ENCODE peak calls at places on chromosomes 16 and 17, in seven cellular contexts. Y, M, A, H, E, X and F are unnamed samples.

GRCh38 chr17:64741038-64741641 is 79.0 kb upstream of the SMURF2 start:
- DNase-seq in H (peak), X (no peak), A (no peak), E (no peak), M (peak), Y (no peak), F (no peak)

GRCh38 chr17:76353599-76354316 is at the start of gene PRPSAP1:
- DNase-seq in X (no peak), H (peak), A (peak), E (peak), Y (peak), M (peak), F (peak)

GRCh38 chr17:69325518-69326301 is 1.2 kb downstream of the ABCA5 start:
- DNase-seq in X (no peak), M (no peak), Y (no peak), E (no peak), A (no peak), H (no peak), F (no peak)

GRCh38 chr16:22123146-22123545 is 30.8 kb downstream of the VWA3A start:
- DNase-seq in M (no peak), H (no peak), Y (no peak), A (no peak), X (no peak), E (no peak), F (no peak)

GRCh38 chr16:53775821-53776431 is 72.0 kb downstream of the FTO start:
- DNase-seq in X (peak), Y (no peak), E (peak), M (peak), H (peak), A (no peak), F (no peak)

GRCh38 chr17:8611135-8611534 is 19.4 kb downstream of the MYH10 start:
- DNase-seq in A (no peak), H (peak), E (no peak), M (no peak), Y (no peak), X (no peak), F (no peak)

GRCh38 chr16:73131153-73131862 is 83.4 kb upstream of the ZFHX3 start:
- DNase-seq in H (no peak), E (no peak), Y (no peak), M (no peak), A (no peak), X (no peak), F (no peak)

GRCh38 chr16:17301593-17302135 is 169.1 kb downstream of the XYLT1 start:
- DNase-seq in M (no peak), A (no peak), X (no peak), Y (no peak), E (no peak), H (no peak), F (no peak)

GRCh38 chr17:78324391-78325075 is 35.3 kb downstream of the SOCS3 start:
- DNase-seq in M (peak), A (peak), H (peak), X (peak), Y (peak), E (peak), F (no peak)

GRCh38 chr17:65290616-65291015 is 153.4 kb downstream of the RGS9 start:
- DNase-seq in E (no peak), M (no peak), X (no peak), A (no peak), Y (no peak), H (no peak), F (no peak)

GRCh38 chr17:7588553-7589203 is 1.2 kb downstream of the SOX15 start:
- DNase-seq in A (no peak), M (no peak), E (no peak), Y (no peak), X (no peak), H (no peak), F (no peak)

GRCh38 chr16:65126845-65127624 is 5.2 kb upstream of the CDH11 start:
- DNase-seq in E (no peak), A (no peak), Y (no peak), H (no peak), X (no peak), M (no peak), F (no peak)
- TF ChIP-seq CTCF in E (peak), A (peak), Y (peak), H (peak), X (peak), M (no peak), F (peak)

DNA sequence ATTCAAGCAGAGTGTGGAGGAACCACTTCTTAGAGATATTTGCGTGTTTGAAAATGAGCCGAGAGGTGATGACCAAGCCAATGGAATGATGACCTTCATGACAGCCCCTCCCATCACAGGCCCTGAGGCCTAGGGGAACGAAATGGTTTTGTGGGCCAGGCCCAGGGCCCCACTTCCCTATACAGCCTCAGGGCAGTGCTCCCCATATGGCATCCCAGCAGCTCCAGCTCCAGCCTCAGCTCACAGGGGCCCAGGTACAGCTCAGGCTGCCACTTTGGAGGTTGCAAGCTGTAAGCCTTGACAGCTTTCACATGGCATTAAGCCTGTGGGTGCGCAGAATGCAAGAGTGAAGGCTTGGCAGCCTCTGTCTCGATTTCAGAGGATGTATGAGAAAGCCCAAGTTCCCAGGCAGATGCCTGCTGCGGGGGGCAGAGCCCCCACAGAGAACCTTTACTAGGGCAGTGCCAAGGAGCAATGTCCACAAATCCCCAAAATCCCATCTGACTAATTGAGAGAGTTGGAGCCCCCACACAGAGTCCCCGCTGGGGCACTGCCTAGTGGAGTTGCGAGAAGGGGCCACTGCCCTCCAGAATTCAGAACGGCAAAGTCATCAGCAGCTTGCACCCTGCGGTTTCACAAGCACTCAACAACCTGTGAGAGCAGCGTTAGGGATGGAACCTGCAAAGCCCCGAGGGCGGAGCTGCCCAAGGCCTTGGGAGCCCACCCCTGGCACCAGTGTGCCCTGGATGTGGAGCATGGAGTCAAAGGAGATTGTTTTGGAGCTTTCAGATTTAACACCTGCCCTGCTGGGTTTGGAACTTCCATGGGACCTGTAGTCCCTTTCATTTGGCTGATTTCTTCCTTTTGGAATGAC is 21.2 kb downstream of the CHMP6 start:
- DNase-seq in Y (no peak), H (no peak), A (no peak), M (no peak), X (no peak), E (no peak), F (no peak)
- TF ChIP-seq CTCF in Y (no peak), H (no peak), A (no peak), M (no peak), X (no peak), E (no peak), F (no peak)

DNA sequence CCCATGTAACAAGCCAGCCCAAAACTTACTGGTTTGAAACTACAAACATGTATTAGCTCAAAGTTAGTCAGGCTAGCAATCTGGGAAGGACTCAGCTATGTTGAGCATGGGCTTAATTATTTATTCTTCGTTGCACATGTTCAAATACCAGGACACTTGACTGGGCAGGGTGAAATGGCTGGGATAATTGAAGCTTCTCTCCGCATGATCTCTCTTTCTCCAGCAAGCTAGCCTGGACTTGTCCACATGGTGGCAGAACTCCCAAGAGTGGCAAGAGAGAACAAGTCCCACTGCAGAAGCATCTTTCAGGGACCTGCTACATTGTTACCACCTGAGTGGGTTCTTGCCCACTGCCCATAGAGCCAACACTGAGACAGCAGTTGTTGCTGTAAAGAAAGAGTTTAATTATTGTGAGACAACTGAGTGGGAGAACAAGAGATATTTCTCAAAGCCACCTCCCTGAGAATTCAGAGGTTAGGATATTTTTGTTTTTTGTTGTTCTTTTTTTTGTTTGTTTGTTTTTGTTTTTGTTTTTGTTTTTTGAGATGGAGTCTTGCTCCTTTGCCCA is 16.8 kb upstream of the ATF7IP2 start:
- DNase-seq in M (no peak), H (no peak), X (no peak), E (no peak), A (no peak), Y (no peak), F (no peak)
- TF ChIP-seq CTCF in M (no peak), H (no peak), X (peak), E (peak), A (no peak), Y (no peak), F (no peak)

GRCh38 chr17:17156107-17156506 is 50.0 kb downstream of the PLD6 start:
- DNase-seq in H (peak), M (peak), E (no peak), X (no peak), A (no peak), Y (no peak), F (no peak)

GRCh38 chr17:17154981-17155380 is 51.2 kb downstream of the PLD6 start:
- DNase-seq in A (no peak), M (no peak), Y (no peak), H (no peak), X (no peak), E (no peak), F (no peak)

GRCh38 chr17:17156511-17156910 is 49.6 kb downstream of the PLD6 start:
- DNase-seq in A (no peak), Y (no peak), X (no peak), M (no peak), E (no peak), H (peak), F (no peak)

GRCh38 chr17:17154556-17154955 is 51.6 kb downstream of the PLD6 start:
- DNase-seq in H (no peak), Y (no peak), M (no peak), E (no peak), X (no peak), A (no peak), F (no peak)

DNA sequence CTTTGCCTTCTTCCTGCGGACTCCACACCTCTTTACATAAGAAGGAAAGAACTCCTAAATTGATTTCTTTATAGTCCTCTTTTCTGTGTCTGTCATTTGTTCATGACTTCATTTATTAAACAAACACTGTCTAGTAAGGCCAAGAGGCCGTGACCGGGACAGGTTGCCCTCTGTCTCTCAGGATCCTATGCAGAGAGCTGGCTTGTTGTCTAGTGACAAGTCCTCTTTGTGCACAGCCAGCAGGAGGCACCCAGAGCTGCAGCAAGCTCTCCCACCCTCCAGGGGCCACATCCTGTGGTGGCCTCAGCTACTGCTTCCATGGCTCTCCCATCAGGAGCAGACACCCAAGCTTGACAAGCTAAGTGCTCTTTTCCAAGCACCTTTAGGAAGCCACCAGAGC is 50.6 kb downstream of the PLD6 start:
- DNase-seq in H (no peak), Y (no peak), M (no peak), X (no peak), E (no peak), A (no peak), F (no peak)
- TF ChIP-seq CTCF in H (no peak), Y (no peak), M (no peak), X (no peak), E (no peak), A (no peak), F (no peak)

DNA sequence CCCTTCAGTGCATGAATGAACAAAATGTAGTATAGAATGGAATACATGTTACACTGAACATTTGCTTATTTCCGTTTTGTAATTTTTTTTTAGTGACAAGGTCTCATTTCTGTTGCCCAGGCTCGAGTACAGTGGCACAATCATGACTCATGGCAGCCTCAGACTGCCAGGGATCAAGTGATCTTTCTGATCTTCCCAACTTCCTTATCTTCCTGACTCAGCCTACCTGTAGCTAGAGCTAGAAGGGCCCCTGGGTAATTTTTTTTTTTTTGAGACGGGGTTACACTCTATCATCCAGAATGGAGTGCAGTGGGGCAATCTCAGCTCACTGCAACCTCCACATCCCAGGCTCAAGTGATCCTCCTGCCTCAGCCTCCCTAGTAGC is 7.4 kb upstream of the SLX4 start:
- DNase-seq in E (no peak), A (no peak), X (no peak), Y (no peak), H (no peak), M (no peak), F (no peak)
- TF ChIP-seq CTCF in E (no peak), A (no peak), X (no peak), Y (no peak), H (no peak), M (no peak), F (no peak)

GRCh38 chr17:55411463-55411855 is 10.2 kb downstream of the MMD start:
- DNase-seq in M (no peak), X (no peak), H (no peak), E (no peak), Y (no peak), A (no peak), F (no peak)

GRCh38 chr17:55405600-55405999 is 16.0 kb downstream of the MMD start:
- DNase-seq in A (no peak), H (no peak), E (no peak), X (no peak), M (no peak), Y (no peak), F (no peak)

GRCh38 chr17:55410722-55411462 is 10.7 kb downstream of the MMD start:
- DNase-seq in Y (no peak), E (no peak), X (no peak), M (no peak), A (no peak), H (peak), F (no peak)

GRCh38 chr17:55407641-55408566 is 13.7 kb downstream of the MMD start:
- DNase-seq in M (no peak), E (no peak), A (no peak), X (no peak), H (no peak), Y (no peak), F (no peak)

GRCh38 chr17:55409030-55409800 is 12.4 kb downstream of the MMD start:
- DNase-seq in M (no peak), H (no peak), X (no peak), E (no peak), Y (no peak), A (no peak), F (no peak)
- TF ChIP-seq CTCF in M (no peak), H (no peak), X (no peak), E (no peak), Y (no peak), A (no peak), F (no peak)

DNA sequence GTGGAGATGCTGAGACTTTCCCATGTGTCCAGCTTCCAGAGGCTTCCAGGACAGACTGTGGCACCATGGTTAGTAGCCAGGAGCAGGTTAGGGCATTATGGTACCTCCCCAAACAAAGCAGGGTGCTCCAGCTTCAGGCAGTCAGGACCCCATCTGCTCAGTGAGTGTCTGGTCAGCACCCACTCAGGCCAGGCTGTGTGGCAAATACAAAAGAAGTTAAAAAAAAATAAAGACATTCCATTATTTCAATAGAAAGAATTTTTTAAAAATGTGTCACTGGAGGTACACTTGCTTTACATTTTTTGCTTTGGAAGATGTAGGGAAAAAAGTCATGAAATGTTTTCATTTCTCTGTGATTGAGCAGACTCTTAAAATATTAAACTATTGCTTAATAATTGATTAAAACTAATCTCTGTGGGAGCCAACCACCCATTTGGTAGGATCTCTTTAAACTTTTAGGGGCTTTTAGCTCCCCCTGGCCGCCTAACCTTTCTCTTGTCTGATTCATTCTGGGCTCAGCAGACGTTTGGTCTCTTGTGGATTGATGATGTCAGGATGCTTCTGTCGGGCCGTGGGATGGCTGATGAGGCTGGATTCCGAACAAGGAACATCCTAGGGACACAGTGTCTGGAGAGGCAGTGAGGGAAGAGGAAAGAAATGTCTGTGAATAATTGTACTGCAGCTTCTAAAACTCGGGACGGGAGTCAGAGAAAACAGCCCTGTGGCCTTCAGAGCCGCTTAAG is 28.4 kb upstream of the NPTX1 start:
- DNase-seq in E (no peak), M (no peak), A (no peak), H (peak), Y (no peak), X (no peak), F (no peak)
- TF ChIP-seq CTCF in E (no peak), M (no peak), A (no peak), H (peak), Y (no peak), X (no peak), F (no peak)